ENCODE peak calls at places on chromosomes 16 and 17, in eight cellular contexts. T is EL, K is HCEC 1CT, M is GM18507, D is posterior vena cava, Q is type B pancreatic cell, H is GM12878, B is left cardiac atrium. G is an unnamed sample.

GRCh38 chr17:80847506-80848230 is 144.0 kb upstream of the CHMP6 start:
- DNase-seq in T (no peak), K (no peak), M (no peak), D (no peak), Q (no peak), H (no peak), B (no peak), G (no peak)

GRCh38 chr16:10080031-10080772 is 102.0 kb downstream of the GRIN2A start:
- DNase-seq in T (peak), K (no peak), M (no peak), D (no peak), Q (no peak), H (no peak), B (peak), G (peak)

GRCh38 chr16:57472665-57473060 is 10.2 kb downstream of the POLR2C start:
- DNase-seq in T (no peak), K (no peak), M (no peak), D (no peak), Q (no peak), H (no peak), B (no peak), G (no peak)

GRCh38 chr16:70737377-70738082 is 51.7 kb upstream of the MTSS2 start:
- DNase-seq in T (peak), K (peak), M (peak), D (peak), Q (no peak), H (peak), B (peak), G (peak)

GRCh38 chr16:50372611-50373344 is 4.0 kb upstream of the BRD7 start:
- DNase-seq in T (peak), K (peak), M (no peak), D (no peak), Q (no peak), H (no peak), B (no peak), G (peak)

GRCh38 chr17:4678448-4679026 is 25.4 kb downstream of the PELP1 start:
- DNase-seq in T (peak), K (peak), M (no peak), D (no peak), Q (no peak), H (no peak), B (no peak), G (peak)

GRCh38 chr16:1311738-1312458 is 2.5 kb downstream of the UBE2I start:
- DNase-seq in T (no peak), K (no peak), M (no peak), D (no peak), Q (no peak), H (no peak), B (no peak), G (peak)

GRCh38 chr17:1920948-1921351 is 91.1 kb downstream of the RPA1 start:
- DNase-seq in T (no peak), K (no peak), M (no peak), D (no peak), Q (no peak), H (no peak), B (no peak), G (no peak)

GRCh38 chr17:43515641-43516040 is 30.5 kb downstream of the ETV4 start:
- DNase-seq in T (no peak), K (no peak), M (no peak), D (no peak), Q (no peak), H (no peak), B (no peak), G (no peak)

GRCh38 chr17:16925461-16926060 is 46.4 kb downstream of the TNFRSF13B start:
- DNase-seq in T (no peak), K (no peak), M (no peak), D (peak), Q (no peak), H (no peak), B (no peak), G (no peak)

GRCh38 chr17:15513859-15514446 is 46.5 kb upstream of the CDRT4 start:
- DNase-seq in T (no peak), K (no peak), M (no peak), D (no peak), Q (no peak), H (no peak), B (no peak), G (no peak)

GRCh38 chr17:72104863-72105234 is 16.0 kb upstream of the SOX9 start:
- DNase-seq in T (no peak), K (no peak), M (no peak), D (no peak), Q (no peak), H (no peak), B (no peak), G (no peak)

G was measured in GM23248.